ENCODE peak calls at places on chromosomes 13 and 19, in four cellular contexts. Q, W, Z and G are unnamed samples.

GRCh38 chr13:66574606-66575005 is 655.5 kb downstream of the PCDH9 start:
- DNase-seq in Q (no peak), W (no peak), Z (no peak), G (no peak)

GRCh38 chr19:12675940-12676339 is 5.7 kb downstream of the DHPS start:
- DNase-seq in Q (no peak), W (no peak), Z (no peak), G (no peak)

GRCh38 chr19:54646331-54646841 is 16.1 kb downstream of the LILRB1 start:
- DNase-seq in Q (no peak), W (no peak), Z (no peak), G (no peak)

GRCh38 chr19:57720878-57721277 is 6.5 kb downstream of the ZNF671 start:
- DNase-seq in Q (no peak), W (no peak), Z (no peak), G (no peak)

GRCh38 chr19:23774156-23774971 is 15.7 kb upstream of the ZNF681 start:
- DNase-seq in Q (no peak), W (no peak), Z (peak; percentile 36), G (no peak)

GRCh38 chr13:110307697-110308376 is 753 bp downstream of the COL4A2 start:
- DNase-seq in Q (no peak), W (no peak), Z (peak; percentile 62), G (no peak)

GRCh38 chr13:73958657-73959397 is 175.4 kb downstream of the KLF12 start:
- DNase-seq in Q (no peak), W (no peak), Z (peak; percentile 68), G (no peak)

GRCh38 chr19:16143399-16144215 is at the start of gene HSH2D:
- DNase-seq in Q (peak; percentile 62), W (no peak), Z (peak; percentile 78), G (peak; percentile 70)

GRCh38 chr19:32351807-32352630 is 6.6 kb downstream of the ZNF507 start:
- DNase-seq in Q (no peak), W (no peak), Z (no peak), G (no peak)

GRCh38 chr19:44111910-44112463 is 1.2 kb upstream of the ZNF225 start:
- DNase-seq in Q (no peak), W (no peak), Z (peak; percentile 81), G (no peak)

GRCh38 chr19:45114116-45114515 is 21.1 kb downstream of the PPP1R37 start:
- DNase-seq in Q (no peak), W (no peak), Z (no peak), G (no peak)

GRCh38 chr19:10505583-10506229 is 2.5 kb upstream of the KEAP1 start:
- DNase-seq in Q (peak; percentile 76), W (peak; percentile 38), Z (peak; percentile 52), G (no peak)

GRCh38 chr19:55461974-55462628 is 659 bp upstream of the ISOC2 start:
- DNase-seq in Q (no peak), W (no peak), Z (no peak), G (no peak)

GRCh38 chr13:43664700-43665191 is 122.0 kb downstream of the ENOX1 start:
- DNase-seq in Q (no peak), W (no peak), Z (peak; percentile 22), G (peak; percentile 2)

GRCh38 chr13:106281426-106281825 is 254.0 kb downstream of the EFNB2 start:
- DNase-seq in Q (no peak), W (no peak), Z (no peak), G (no peak)

GRCh38 chr13:51556740-51557139 is 27.5 kb upstream of the WDFY2 start:
- DNase-seq in Q (no peak), W (no peak), Z (peak; percentile 93), G (no peak)

GRCh38 chr19:628168-628567 is 5.2 kb downstream of the POLRMT start:
- DNase-seq in Q (no peak), W (no peak), Z (no peak), G (no peak)

GRCh38 chr19:35756373-35757230 is at the start of gene HSPB6:
- DNase-seq in Q (no peak), W (no peak), Z (no peak), G (no peak)